ENCODE peak calls at places on chromosomes 7 and 10, in ten cellular contexts. A is heart right ventricle; K is PC-3; S is body of pancreas; J is ovary; O is CD8-positive, alpha-beta memory T cell; E is GM12878; N is Karpas-422; Y is dorsolateral prefrontal cortex; R is CD8-positive, alpha-beta T cell. B is an unnamed sample.

GRCh38 chr7:4613855-4614548 is 68.1 kb upstream of the FOXK1 start:
- DNase-seq in S (no peak), Y (no peak), E (no peak), N (no peak), R (no peak), J (no peak), O (no peak), K (no peak), A (no peak), B (no peak)

GRCh38 chr10:102413053-102413705 is 5.4 kb downstream of the PSD start:
- DNase-seq in A (no peak), J (no peak), R (peak), N (peak), Y (no peak), K (no peak), O (no peak), E (no peak), S (no peak), B (peak)

GRCh38 chr7:134755422-134756022 is 23.9 kb upstream of the CALD1 start:
- DNase-seq in E (no peak), S (no peak), K (peak), J (no peak), O (no peak), R (peak), A (peak), Y (peak), N (no peak), B (no peak)

GRCh38 chr7:131007439-131008330 is 273.7 kb upstream of the KLF14 start:
- DNase-seq in O (peak), R (peak), S (peak), K (peak), E (peak), N (peak), Y (peak), A (no peak), J (peak), B (no peak)

GRCh38 chr7:110568388-110568787 is 522.5 kb upstream of the LRRN3 start:
- DNase-seq in R (no peak), A (no peak), S (no peak), E (no peak), O (no peak), J (no peak), Y (no peak), N (no peak), K (no peak), B (no peak)

GRCh38 chr7:155415093-155415492 is 42.8 kb upstream of the EN2 start:
- DNase-seq in R (no peak), S (no peak), K (no peak), Y (no peak), O (no peak), N (no peak), E (no peak), A (no peak), J (no peak), B (no peak)

GRCh38 chr10:85492684-85493083 is 873.9 kb downstream of the GRID1 start:
- DNase-seq in E (no peak), A (no peak), K (no peak), Y (no peak), O (no peak), R (no peak), S (no peak), N (no peak), J (no peak), B (no peak)

GRCh38 chr10:79602953-79603352 is 7.8 kb upstream of the SFTPA1 start:
- DNase-seq in J (no peak), E (no peak), K (no peak), Y (no peak), R (no peak), N (peak), A (no peak), O (no peak), S (no peak), B (no peak)

GRCh38 chr7:127810691-127811660 is 159.0 kb downstream of the SND1 start:
- DNase-seq in O (no peak), E (no peak), A (no peak), S (no peak), N (no peak), Y (no peak), K (no peak), R (no peak), J (no peak), B (no peak)

GRCh38 chr7:15168489-15168888 is 265.9 kb upstream of the DGKB start:
- DNase-seq in O (no peak), A (no peak), J (no peak), S (no peak), N (no peak), R (no peak), K (no peak), Y (no peak), E (no peak), B (no peak)

GRCh38 chr7:150405584-150406310 is 26.6 kb downstream of the ZNF775 start:
- DNase-seq in A (peak), J (no peak), Y (peak), N (no peak), E (no peak), R (no peak), O (no peak), S (no peak), K (no peak), B (peak)

GRCh38 chr10:68542046-68542445 is 14.7 kb upstream of the SLC25A16 start:
- DNase-seq in A (no peak), N (no peak), J (no peak), R (no peak), O (no peak), Y (no peak), K (peak), S (no peak), E (no peak), B (no peak)

GRCh38 chr10:68537796-68538195 is 10.5 kb upstream of the SLC25A16 start:
- DNase-seq in N (no peak), A (no peak), J (no peak), K (no peak), Y (no peak), R (no peak), O (no peak), E (no peak), S (no peak), B (no peak)

GRCh38 chr10:68536973-68537372 is 9.7 kb upstream of the SLC25A16 start:
- DNase-seq in J (no peak), N (no peak), O (no peak), E (no peak), K (no peak), A (no peak), Y (no peak), R (no peak), S (no peak), B (no peak)
- H3K27ac ChIP-seq in J (no peak), N (no peak), O (no peak), E (no peak), K (no peak), A (no peak), Y (no peak), R (no peak), S (no peak), B (no peak)

GRCh38 chr7:55093674-55094073 is 74.9 kb downstream of the EGFR start:
- DNase-seq in J (no peak), K (no peak), S (no peak), N (no peak), A (no peak), Y (no peak), R (no peak), O (no peak), E (no peak), B (no peak)

GRCh38 chr7:55095672-55096071 is 76.9 kb downstream of the EGFR start:
- DNase-seq in Y (no peak), O (no peak), N (no peak), A (no peak), S (no peak), K (no peak), E (no peak), R (no peak), J (no peak), B (no peak)

GRCh38 chr7:55099086-55099831 is 80.4 kb downstream of the EGFR start:
- DNase-seq in K (no peak), E (no peak), A (peak), O (no peak), Y (no peak), J (peak), R (no peak), S (no peak), N (no peak), B (no peak)

GRCh38 chr7:55094122-55094690 is 75.4 kb downstream of the EGFR start:
- DNase-seq in J (peak), Y (no peak), R (no peak), S (no peak), N (no peak), K (no peak), E (no peak), O (no peak), A (no peak), B (no peak)

DNA sequence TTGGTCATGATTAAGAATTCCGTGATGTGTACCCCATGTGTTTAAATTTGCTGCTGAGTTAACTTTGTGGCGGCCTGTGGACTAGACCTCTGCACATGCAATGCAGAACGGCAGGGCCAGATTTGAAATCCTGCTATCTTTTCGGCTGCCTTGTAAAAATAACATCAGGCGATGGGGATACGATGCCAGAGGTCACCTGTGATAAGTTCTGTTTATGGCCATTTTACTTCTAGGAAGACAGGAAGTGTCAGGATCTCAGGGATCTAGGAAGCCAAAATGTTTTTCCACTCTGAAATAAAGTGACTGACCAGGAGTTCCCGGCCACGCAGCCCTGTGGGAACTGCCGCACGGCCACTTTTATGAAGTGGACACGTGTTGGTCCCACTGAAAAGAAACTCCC is 77.5 kb downstream of the EGFR start:
- DNase-seq in K (no peak), Y (no peak), A (no peak), N (no peak), J (no peak), E (no peak), R (no peak), O (no peak), S (no peak), B (no peak)
- H3K27ac ChIP-seq in K (no peak), Y (no peak), A (no peak), N (no peak), J (no peak), E (no peak), R (no peak), O (no peak), S (no peak), B (no peak)

GRCh38 chr10:119640875-119641526 is 10.2 kb upstream of the BAG3 start:
- DNase-seq in E (no peak), J (no peak), N (no peak), O (no peak), A (no peak), R (no peak), K (no peak), Y (no peak), S (no peak), B (no peak)
- H3K27ac ChIP-seq in E (no peak), J (no peak), N (no peak), O (no peak), A (no peak), R (no peak), K (no peak), Y (no peak), S (no peak), B (no peak)

GRCh38 chr10:24351883-24352778 is 143.2 kb downstream of the KIAA1217 start:
- DNase-seq in E (no peak), A (no peak), R (no peak), N (no peak), O (no peak), K (no peak), Y (no peak), S (no peak), J (no peak), B (no peak)
- H3K27ac ChIP-seq in E (no peak), A (no peak), R (no peak), N (no peak), O (no peak), K (no peak), Y (no peak), S (no peak), J (no peak), B (no peak)

GRCh38 chr10:95748349-95748748 is 7.6 kb upstream of the ENTPD1 start:
- DNase-seq in E (no peak), Y (no peak), A (no peak), N (no peak), S (no peak), K (no peak), R (no peak), J (no peak), O (no peak), B (no peak)
- H3K27ac ChIP-seq in E (no peak), Y (no peak), A (no peak), N (no peak), S (no peak), K (no peak), R (no peak), J (no peak), O (no peak), B (no peak)

GRCh38 chr7:159159731-159160130 is 15.1 kb upstream of the VIPR2 start:
- DNase-seq in O (no peak), S (no peak), K (no peak), J (no peak), Y (no peak), R (no peak), E (no peak), N (peak), A (no peak), B (no peak)
- H3K27ac ChIP-seq in O (no peak), S (no peak), K (no peak), J (no peak), Y (no peak), R (no peak), E (no peak), N (no peak), A (no peak), B (no peak)

GRCh38 chr10:17548162-17548561 is 69.0 kb downstream of the HACD1 start:
- DNase-seq in S (no peak), E (no peak), J (no peak), Y (no peak), A (no peak), R (no peak), O (no peak), K (no peak), N (no peak), B (no peak)

GRCh38 chr10:17544465-17544864 is 72.7 kb downstream of the HACD1 start:
- DNase-seq in S (no peak), Y (no peak), N (no peak), R (no peak), E (no peak), A (no peak), O (no peak), K (no peak), J (no peak), B (no peak)

GRCh38 chr10:17547026-17547425 is 70.1 kb downstream of the HACD1 start:
- DNase-seq in O (no peak), N (no peak), Y (no peak), J (no peak), A (no peak), S (no peak), R (no peak), K (no peak), E (no peak), B (no peak)

DNA sequence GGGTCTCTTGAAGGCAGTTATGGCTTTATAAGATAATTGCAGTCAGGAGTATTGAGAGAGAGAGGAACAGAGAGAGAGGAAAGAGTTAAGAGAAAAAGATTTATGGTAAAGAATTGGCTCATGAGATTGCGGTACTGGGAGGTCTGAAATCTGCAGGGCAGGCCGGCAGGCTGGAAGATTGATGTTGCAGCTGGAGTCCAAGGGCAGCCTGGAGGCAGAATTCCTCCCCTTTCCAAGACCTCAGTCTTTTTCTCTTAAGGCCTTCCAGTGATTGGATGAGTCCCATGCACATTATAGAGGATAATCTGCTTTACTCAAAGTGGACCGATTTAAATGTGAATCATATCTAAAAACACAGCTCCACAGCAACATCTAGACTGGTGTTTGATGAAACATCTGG is 68.4 kb downstream of the HACD1 start:
- DNase-seq in O (no peak), R (no peak), A (no peak), K (no peak), S (no peak), Y (no peak), E (no peak), N (no peak), J (no peak), B (no peak)
- H3K27ac ChIP-seq in O (no peak), R (no peak), A (no peak), K (no peak), S (no peak), Y (no peak), E (no peak), N (no peak), J (no peak), B (no peak)

GRCh38 chr10:93437000-93437945 is 44.9 kb downstream of the MYOF start:
- DNase-seq in A (peak), K (peak), J (peak), S (peak), E (no peak), O (no peak), Y (no peak), N (no peak), R (no peak), B (peak)
- H3K27ac ChIP-seq in A (peak), K (peak), J (peak), S (peak), E (no peak), O (no peak), Y (peak), N (no peak), R (no peak), B (peak)

DNA sequence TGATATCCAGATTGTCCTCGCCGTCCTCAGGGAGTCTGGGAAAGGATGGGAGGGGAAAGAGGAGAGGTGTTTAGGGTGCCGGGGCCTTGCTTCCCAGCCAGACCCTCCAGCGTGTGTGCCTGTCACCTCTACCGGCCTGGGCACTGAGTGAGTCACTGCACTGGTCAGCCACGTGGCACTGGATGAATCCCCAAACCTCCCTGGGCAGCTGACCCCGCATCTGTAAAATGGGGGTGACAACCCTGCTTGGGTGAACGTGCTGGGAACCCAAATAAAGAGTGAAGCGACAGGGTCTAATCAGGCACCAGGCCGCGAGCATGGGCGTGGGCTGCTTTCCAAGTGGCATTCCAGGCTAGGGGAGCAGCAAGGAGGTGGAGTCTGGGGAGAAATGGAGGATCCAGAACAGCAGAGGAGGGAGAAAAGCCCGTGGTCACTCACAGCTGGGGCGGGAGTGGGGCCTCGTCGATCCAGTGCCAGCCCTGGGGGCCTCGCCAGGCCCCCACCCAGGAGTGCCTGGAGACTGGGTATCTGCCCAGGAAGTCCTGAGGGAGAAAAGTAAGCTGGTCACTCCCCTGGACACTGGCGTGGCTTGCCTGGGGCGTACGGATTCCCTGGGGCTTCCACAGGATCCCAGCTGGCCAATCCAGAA is 29.7 kb downstream of the KLRG2 start:
- DNase-seq in N (peak), S (no peak), O (no peak), Y (no peak), J (no peak), E (no peak), A (no peak), K (no peak), R (no peak), B (no peak)
- H3K27ac ChIP-seq in N (no peak), S (no peak), O (no peak), Y (no peak), J (no peak), E (no peak), A (no peak), K (no peak), R (no peak), B (no peak)